ENCODE peak calls at places on chromosomes 1 and 21, in ten cellular contexts. D, Q, O, W, Y, E, N, P, J and A are unnamed samples.

GRCh38 chr21:35326677-35327076 is 277.6 kb upstream of the RUNX1 start:
- DNase-seq in D (no peak), Q (peak; percentile 20), O (no peak), W (peak; percentile 35), Y (peak; percentile 67), E (peak; percentile 79), N (no peak), P (no peak), J (no peak), A (no peak)

GRCh38 chr1:72119491-72119890 is 162.8 kb downstream of the NEGR1 start:
- DNase-seq in D (no peak), Q (no peak), O (no peak), W (no peak), Y (no peak), E (no peak), N (no peak), P (no peak), J (no peak), A (no peak)

GRCh38 chr1:244057474-244058385 is 6.6 kb downstream of the ZBTB18 start:
- DNase-seq in D (no peak), Q (peak; percentile 27), O (no peak), W (no peak), Y (no peak), E (no peak), N (no peak), P (no peak), J (no peak), A (no peak)

GRCh38 chr1:229060140-229060539 is 210.8 kb upstream of the RAB4A start:
- DNase-seq in D (no peak), Q (no peak), O (no peak), W (peak; percentile 27), Y (no peak), E (no peak), N (no peak), P (no peak), J (no peak), A (no peak)

GRCh38 chr1:14254184-14254583 is 344.3 kb upstream of the KAZN start:
- DNase-seq in D (no peak), Q (no peak), O (no peak), W (peak; percentile 20), Y (peak; percentile 15), E (no peak), N (no peak), P (no peak), J (no peak), A (no peak)

GRCh38 chr21:34690041-34690792 is 21.4 kb downstream of the CLIC6 start:
- DNase-seq in D (no peak), Q (no peak), O (no peak), W (no peak), Y (no peak), E (no peak), N (no peak), P (no peak), J (peak; percentile 78), A (no peak)

GRCh38 chr1:160739098-160739511 is at the start of gene SLAMF7:
- DNase-seq in D (peak; percentile 55), Q (no peak), O (no peak), W (no peak), Y (no peak), E (no peak), N (peak; percentile 52), P (no peak), J (peak; percentile 82), A (peak; percentile 60)

GRCh38 chr21:37074195-37074510 is 1.1 kb downstream of the TTC3 start:
- DNase-seq in D (peak; percentile 16), Q (no peak), O (no peak), W (no peak), Y (no peak), E (no peak), N (no peak), P (no peak), J (peak; percentile 40), A (peak; percentile 41)

GRCh38 chr1:77594366-77595112 is 87.9 kb downstream of the ZZZ3 start:
- DNase-seq in D (no peak), Q (no peak), O (no peak), W (no peak), Y (no peak), E (no peak), N (peak; percentile 32), P (no peak), J (no peak), A (no peak)

DNA sequence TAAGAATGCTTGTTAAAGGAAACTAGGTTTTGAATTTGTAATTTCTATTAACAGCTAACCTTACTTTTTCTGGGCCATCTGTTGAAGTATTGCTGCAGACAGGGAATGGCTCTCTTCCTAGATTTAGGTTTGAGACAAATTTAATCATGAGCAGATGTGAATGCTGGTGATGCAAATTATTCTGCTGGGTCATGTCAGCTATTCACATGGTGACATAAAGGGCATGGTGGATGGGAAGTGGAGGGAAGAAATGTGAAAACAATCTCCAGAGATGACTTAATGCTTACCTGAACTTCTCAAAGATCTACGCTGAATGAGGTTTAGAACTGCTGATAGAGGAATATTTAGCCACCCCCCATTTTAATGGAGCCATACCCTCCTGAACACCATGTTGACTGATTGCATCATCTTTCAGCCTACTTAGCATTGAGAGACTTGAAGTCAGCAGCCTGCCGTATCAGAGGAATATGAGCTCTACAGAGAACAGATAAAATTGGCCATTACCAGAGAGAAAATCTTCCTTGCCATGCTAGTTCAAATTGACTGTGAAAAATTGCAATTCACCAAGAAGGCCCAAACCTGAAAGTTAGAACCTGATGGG is 138.8 kb downstream of the HHAT start:
- DNase-seq in D (no peak), Q (peak; percentile 6), O (no peak), W (no peak), Y (peak; percentile 61), E (no peak), N (no peak), P (no peak), J (no peak), A (no peak)
- TF ChIP-seq CTCF in D (no peak), Q (no peak), O (no peak), W (no peak), Y (no peak), E (no peak), N (no peak), P (no peak), J (no peak), A (no peak)

GRCh38 chr1:23798662-23799142 is 1.9 kb downstream of the GALE start:
- DNase-seq in D (no peak), Q (no peak), O (no peak), W (no peak), Y (no peak), E (no peak), N (no peak), P (no peak), J (no peak), A (no peak)
- TF ChIP-seq CTCF in D (no peak), Q (no peak), O (no peak), W (peak; percentile 8), Y (no peak), E (no peak), N (no peak), P (no peak), J (no peak), A (no peak)

GRCh38 chr1:210207597-210208450 is 24.8 kb upstream of the SERTAD4 start:
- DNase-seq in D (no peak), Q (no peak), O (no peak), W (no peak), Y (no peak), E (peak; percentile 68), N (no peak), P (no peak), J (no peak), A (no peak)
- TF ChIP-seq CTCF in D (no peak), Q (no peak), O (no peak), W (no peak), Y (no peak), E (no peak), N (no peak), P (no peak), J (no peak), A (no peak)

DNA sequence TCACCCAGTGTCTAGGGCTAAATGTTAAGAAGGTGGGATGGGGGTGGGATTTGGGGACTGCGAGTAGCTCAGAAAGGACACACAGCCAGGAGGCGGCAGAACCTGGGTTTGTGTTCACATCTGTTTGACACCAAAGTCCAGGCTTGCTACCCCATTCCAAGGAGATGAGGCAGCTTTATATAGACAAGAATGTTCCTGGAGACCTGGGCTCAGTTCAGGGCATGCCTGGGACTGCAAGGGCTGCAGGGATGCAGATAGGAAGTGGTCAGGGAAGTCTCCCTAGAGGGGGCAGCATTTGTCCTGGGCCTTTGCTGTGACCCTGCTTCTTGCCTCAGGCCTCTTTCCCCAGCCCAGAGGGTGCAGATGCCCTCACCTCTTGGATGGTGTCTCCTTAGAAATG is 16.3 kb downstream of the PADI3 start:
- DNase-seq in D (peak; percentile 68), Q (peak; percentile 30), O (no peak), W (no peak), Y (peak; percentile 32), E (no peak), N (no peak), P (no peak), J (no peak), A (no peak)
- TF ChIP-seq CTCF in D (no peak), Q (no peak), O (no peak), W (no peak), Y (no peak), E (no peak), N (no peak), P (no peak), J (no peak), A (no peak)

DNA sequence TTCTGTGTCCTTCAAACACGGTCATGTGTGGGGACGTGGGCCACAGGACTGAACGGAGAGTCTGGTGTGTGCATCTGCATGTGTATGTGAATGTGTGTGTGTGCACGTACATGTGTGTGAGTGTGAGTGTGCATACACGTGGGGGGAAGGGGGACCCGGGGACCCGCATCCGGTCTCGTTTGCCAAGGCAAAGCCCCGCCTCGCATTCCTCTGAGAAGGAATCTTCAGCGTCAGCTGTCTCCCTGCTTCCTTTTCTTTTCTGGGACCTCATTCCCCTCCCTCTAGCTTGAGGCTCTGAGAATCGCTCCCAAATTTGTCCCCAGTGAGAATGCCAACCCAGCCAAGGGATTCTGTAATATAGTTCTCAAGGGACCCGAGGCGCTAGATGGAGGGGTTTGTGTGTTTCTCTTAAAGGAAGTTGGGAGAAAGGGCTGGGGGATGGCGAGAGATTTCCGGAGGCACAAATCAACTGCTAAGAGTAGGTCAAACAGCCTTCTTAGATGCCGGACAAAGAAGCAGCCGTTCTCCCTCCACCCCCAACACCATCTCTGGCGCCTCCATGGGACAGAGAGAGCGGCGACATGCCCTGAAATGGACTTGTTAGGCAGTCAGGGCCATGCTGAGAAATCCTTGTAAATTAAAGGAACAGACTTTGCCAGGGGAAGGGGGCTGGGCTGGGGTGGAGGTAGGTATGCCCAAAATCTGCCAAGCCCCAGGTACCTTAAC is 6.6 kb downstream of the IFFO2 start:
- DNase-seq in D (no peak), Q (peak; percentile 72), O (peak; percentile 88), W (peak; percentile 68), Y (peak; percentile 72), E (no peak), N (peak; percentile 59), P (peak; percentile 47), J (no peak), A (peak; percentile 48)
- TF ChIP-seq CTCF in D (no peak), Q (peak; percentile 24), O (peak; percentile 45), W (no peak), Y (no peak), E (no peak), N (peak; percentile 47), P (no peak), J (no peak), A (no peak)